ENCODE peak calls at places on chromosomes 12 and 14, in ten cellular contexts. G is KBM-7; S is left cardiac atrium; N is NCI-H524 treated with DMSO at 0.1 percent for 48 hours; Q is NCI-H510A treated with DMSO at 0.1 percent for 48 hours; K is HTR-8/SVneo; Y is RPMI8226; E is stimulated activated CD8-positive, alpha-beta memory T cell treated with anti-CD3 and anti-CD28 coated beads, Interleukin-2, amount 100 ng/mL, for 1 hour; I is pons; L is CD4-positive, alpha-beta T cell. V is an unnamed sample.

GRCh38 chr12:104282109-104282508 is 21.4 kb upstream of the EID3 start:
- DNase-seq in Q (no peak), S (no peak), E (no peak), Y (no peak), K (no peak), I (no peak), G (no peak), N (no peak), L (no peak), V (no peak)

GRCh38 chr14:67569011-67569650 is 30.9 kb downstream of the PIGH start:
- DNase-seq in G (no peak), L (no peak), E (no peak), Q (no peak), I (no peak), N (peak), K (no peak), S (no peak), Y (no peak), V (no peak)

GRCh38 chr14:63857467-63858030 is 4.7 kb downstream of the SYNE2 start:
- DNase-seq in E (no peak), I (no peak), Y (no peak), K (no peak), N (no peak), L (no peak), G (no peak), Q (no peak), S (no peak), V (no peak)

GRCh38 chr14:32623300-32624093 is 294.4 kb downstream of the AKAP6 start:
- DNase-seq in S (no peak), G (no peak), K (no peak), L (no peak), Q (no peak), I (no peak), E (no peak), N (no peak), Y (no peak), V (no peak)

GRCh38 chr12:3295648-3296408 is 195.2 kb upstream of the PRMT8 start:
- DNase-seq in L (no peak), G (no peak), S (peak), Y (no peak), Q (no peak), K (no peak), I (no peak), E (no peak), N (no peak), V (peak)

GRCh38 chr14:91926131-91926890 is 21.2 kb downstream of the FBLN5 start:
- DNase-seq in G (no peak), Q (no peak), L (no peak), S (no peak), Y (no peak), N (no peak), K (no peak), I (no peak), E (no peak), V (no peak)

GRCh38 chr12:65695077-65695865 is 129.0 kb upstream of the HMGA2 start:
- DNase-seq in G (no peak), Y (no peak), L (no peak), E (no peak), K (peak), Q (no peak), S (peak), I (peak), N (no peak), V (peak)

GRCh38 chr14:91245029-91245428 is 525 bp upstream of the GPR68 start:
- DNase-seq in S (no peak), K (no peak), L (peak), I (no peak), Y (no peak), G (no peak), N (no peak), E (no peak), Q (no peak), V (no peak)

GRCh38 chr12:99005601-99006000 is 360.5 kb downstream of the APAF1 start:
- DNase-seq in G (no peak), K (no peak), Y (no peak), I (no peak), Q (no peak), S (no peak), L (no peak), N (no peak), E (no peak), V (no peak)

GRCh38 chr12:115227137-115227615 is 543.2 kb upstream of the TBX3 start:
- DNase-seq in K (peak), N (no peak), E (no peak), Q (no peak), L (no peak), G (no peak), S (peak), I (no peak), Y (no peak), V (no peak)

GRCh38 chr14:54692261-54692861 is 125.4 kb downstream of the SAMD4A start:
- DNase-seq in K (no peak), E (no peak), I (no peak), Q (no peak), N (no peak), G (no peak), S (no peak), L (no peak), Y (no peak), V (no peak)

GRCh38 chr14:103073876-103074698 is 9.9 kb upstream of the LBHD2 start:
- DNase-seq in E (no peak), G (no peak), S (no peak), L (peak), I (no peak), Y (no peak), K (no peak), N (no peak), Q (no peak), V (peak)

GRCh38 chr12:124381454-124382207 is 86.7 kb downstream of the RFLNA start:
- DNase-seq in L (no peak), Q (no peak), I (peak), K (peak), G (no peak), Y (no peak), E (no peak), S (peak), N (no peak), V (peak)

GRCh38 chr14:50085570-50086315 is 30.6 kb downstream of the VCPKMT start:
- DNase-seq in L (no peak), Q (no peak), S (no peak), E (no peak), G (no peak), K (peak), N (no peak), I (no peak), Y (no peak), V (peak)

GRCh38 chr12:62859203-62859799 is 75.6 kb downstream of the PPM1H start:
- DNase-seq in E (no peak), S (no peak), G (no peak), L (no peak), K (no peak), I (peak), N (no peak), Y (peak), Q (no peak), V (no peak)

GRCh38 chr14:90605430-90605829 is 208.6 kb downstream of the CALM1 start:
- DNase-seq in E (no peak), I (no peak), Y (no peak), N (no peak), K (no peak), L (no peak), S (no peak), Q (no peak), G (no peak), V (no peak)

GRCh38 chr12:68359669-68360068 is 27.5 kb upstream of the MDM1 start:
- DNase-seq in Q (no peak), E (no peak), Y (no peak), K (no peak), G (peak), I (no peak), L (no peak), N (no peak), S (no peak), V (no peak)

GRCh38 chr12:119700078-119700477 is 32.1 kb downstream of the PRKAB1 start:
- DNase-seq in Q (no peak), L (no peak), E (no peak), G (no peak), Y (no peak), K (no peak), I (no peak), S (no peak), N (no peak), V (no peak)

V was measured in lung microvascular endothelial cell.